ENCODE peak calls at places on chromosome 2, in five cellular contexts. One of them, this sample, is unnamed.

GRCh38 chr2:172273910-172274571 is 153.3 kb upstream of the ITGA6 start:
- DNase-seq in K562: no peak
- DNase-seq in HCT116: no peak
- DNase-seq in HepG2: no peak
- DNase-seq in GM12878: no peak
- DNase-seq in this sample: no peak

GRCh38 chr2:239187464-239188253 is 213.2 kb downstream of the HDAC4 start:
- DNase-seq in K562: no peak
- DNase-seq in HCT116: no peak
- DNase-seq in HepG2: no peak
- DNase-seq in GM12878: no peak
- DNase-seq in this sample: no peak

GRCh38 chr2:207205173-207205957 is 39.6 kb upstream of the KLF7 start:
- DNase-seq in K562: no peak
- DNase-seq in HCT116: no peak
- DNase-seq in HepG2: no peak
- DNase-seq in GM12878: no peak
- DNase-seq in this sample: no peak

GRCh38 chr2:430280-431040 is 142.6 kb upstream of the ALKAL2 start:
- DNase-seq in K562: no peak
- DNase-seq in HCT116: no peak
- DNase-seq in HepG2: no peak
- DNase-seq in GM12878: no peak
- DNase-seq in this sample: no peak

GRCh38 chr2:210553371-210553770 is 3.0 kb upstream of the CPS1 start:
- DNase-seq in K562: no peak
- DNase-seq in HCT116: no peak
- DNase-seq in HepG2: peak; percentile 62
- DNase-seq in GM12878: no peak
- DNase-seq in this sample: no peak

GRCh38 chr2:238202326-238203103 is 980 bp downstream of the ILKAP start:
- DNase-seq in K562: no peak
- DNase-seq in HCT116: no peak
- DNase-seq in HepG2: no peak
- DNase-seq in GM12878: no peak
- DNase-seq in this sample: no peak

GRCh38 chr2:100606740-100607343 is 44.0 kb downstream of the PDCL3 start:
- DNase-seq in K562: peak; percentile 52
- DNase-seq in HCT116: peak; percentile 41
- DNase-seq in HepG2: peak; percentile 52
- DNase-seq in GM12878: no peak
- DNase-seq in this sample: peak; percentile 3

GRCh38 chr2:203018181-203018580 is 3.5 kb downstream of the NBEAL1 start:
- DNase-seq in K562: no peak
- DNase-seq in HCT116: no peak
- DNase-seq in HepG2: peak; percentile 55
- DNase-seq in GM12878: peak; percentile 25
- DNase-seq in this sample: no peak

GRCh38 chr2:202460119-202460518 is 84.0 kb downstream of the BMPR2 start:
- DNase-seq in K562: no peak
- DNase-seq in HCT116: no peak
- DNase-seq in HepG2: no peak
- DNase-seq in GM12878: no peak
- DNase-seq in this sample: no peak

GRCh38 chr2:10817413-10817812 is 4.8 kb upstream of the PDIA6 start:
- DNase-seq in K562: no peak
- DNase-seq in HCT116: peak; percentile 37
- DNase-seq in HepG2: peak; percentile 54
- DNase-seq in GM12878: no peak
- DNase-seq in this sample: no peak

GRCh38 chr2:138147796-138148195 is 183.5 kb downstream of the HNMT start:
- DNase-seq in K562: no peak
- DNase-seq in HCT116: no peak
- DNase-seq in HepG2: no peak
- DNase-seq in GM12878: no peak
- DNase-seq in this sample: no peak

GRCh38 chr2:145765889-145766288 is 1246.0 kb upstream of the ZEB2 start:
- DNase-seq in K562: no peak
- DNase-seq in HCT116: no peak
- DNase-seq in HepG2: no peak
- DNase-seq in GM12878: no peak
- DNase-seq in this sample: no peak

GRCh38 chr2:100726866-100727265 is 93.1 kb upstream of the NPAS2 start:
- DNase-seq in K562: no peak
- DNase-seq in HCT116: no peak
- DNase-seq in HepG2: no peak
- DNase-seq in GM12878: no peak
- DNase-seq in this sample: no peak

GRCh38 chr2:74886811-74887210 is 52.9 kb downstream of the HK2 start:
- DNase-seq in K562: no peak
- DNase-seq in HCT116: no peak
- DNase-seq in HepG2: no peak
- DNase-seq in GM12878: no peak
- DNase-seq in this sample: no peak

GRCh38 chr2:74889159-74889558 is 55.2 kb downstream of the HK2 start:
- DNase-seq in K562: no peak
- DNase-seq in HCT116: no peak
- DNase-seq in HepG2: no peak
- DNase-seq in GM12878: no peak
- DNase-seq in this sample: no peak

GRCh38 chr2:74887961-74888670 is 54.2 kb downstream of the HK2 start:
- DNase-seq in K562: no peak
- DNase-seq in HCT116: no peak
- DNase-seq in HepG2: no peak
- DNase-seq in GM12878: no peak
- DNase-seq in this sample: no peak

GRCh38 chr2:74886251-74886650 is 52.3 kb downstream of the HK2 start:
- DNase-seq in K562: no peak
- DNase-seq in HCT116: no peak
- DNase-seq in HepG2: no peak
- DNase-seq in GM12878: no peak
- DNase-seq in this sample: no peak

GRCh38 chr2:74887445-74887951 is 53.6 kb downstream of the HK2 start:
- DNase-seq in K562: no peak
- DNase-seq in HCT116: no peak
- DNase-seq in HepG2: no peak
- DNase-seq in GM12878: no peak
- DNase-seq in this sample: no peak
- TF ChIP-seq SIN3A in K562: no peak
- TF ChIP-seq SIN3A in HCT116: no peak
- TF ChIP-seq SIN3A in HepG2: no peak
- TF ChIP-seq SIN3A in GM12878: no peak
- TF ChIP-seq SIN3A in this sample: no peak

GRCh38 chr2:23452397-23452796 is 67.4 kb downstream of the KLHL29 start:
- DNase-seq in K562: no peak
- DNase-seq in HCT116: no peak
- DNase-seq in HepG2: no peak
- DNase-seq in GM12878: peak; percentile 8
- DNase-seq in this sample: no peak
- TF ChIP-seq SIN3A in K562: no peak
- TF ChIP-seq SIN3A in HCT116: no peak
- TF ChIP-seq SIN3A in HepG2: no peak
- TF ChIP-seq SIN3A in GM12878: no peak
- TF ChIP-seq SIN3A in this sample: no peak

DNA sequence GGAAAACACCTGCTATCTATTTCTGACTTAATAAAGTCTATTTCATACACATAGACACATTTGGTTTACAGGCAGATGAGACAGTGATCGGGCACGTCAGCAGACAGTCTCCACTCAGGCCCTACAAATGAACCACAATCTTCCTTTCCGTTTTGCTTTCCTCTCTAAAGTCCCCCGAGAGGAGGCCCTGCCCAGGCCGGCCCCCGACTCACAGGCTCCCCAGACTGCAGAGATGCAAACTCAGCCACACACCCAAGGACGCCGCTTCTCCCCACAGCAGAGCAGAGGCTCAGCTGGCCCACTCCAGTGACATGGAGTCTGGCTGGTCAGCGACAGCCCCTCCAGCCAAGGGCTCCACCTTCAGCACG is 9.3 kb upstream of the MTERF4 start:
- DNase-seq in K562: no peak
- DNase-seq in HCT116: no peak
- DNase-seq in HepG2: no peak
- DNase-seq in GM12878: no peak
- DNase-seq in this sample: no peak
- TF ChIP-seq SIN3A in K562: no peak
- TF ChIP-seq SIN3A in HCT116: no peak
- TF ChIP-seq SIN3A in HepG2: no peak
- TF ChIP-seq SIN3A in GM12878: no peak
- TF ChIP-seq SIN3A in this sample: no peak

GRCh38 chr2:40164736-40165502 is 287.0 kb downstream of the SLC8A1 start:
- DNase-seq in K562: no peak
- DNase-seq in HCT116: no peak
- DNase-seq in HepG2: no peak
- DNase-seq in GM12878: no peak
- DNase-seq in this sample: no peak
- TF ChIP-seq SIN3A in K562: no peak
- TF ChIP-seq SIN3A in HCT116: no peak
- TF ChIP-seq SIN3A in HepG2: no peak
- TF ChIP-seq SIN3A in GM12878: no peak
- TF ChIP-seq SIN3A in this sample: no peak

DNA sequence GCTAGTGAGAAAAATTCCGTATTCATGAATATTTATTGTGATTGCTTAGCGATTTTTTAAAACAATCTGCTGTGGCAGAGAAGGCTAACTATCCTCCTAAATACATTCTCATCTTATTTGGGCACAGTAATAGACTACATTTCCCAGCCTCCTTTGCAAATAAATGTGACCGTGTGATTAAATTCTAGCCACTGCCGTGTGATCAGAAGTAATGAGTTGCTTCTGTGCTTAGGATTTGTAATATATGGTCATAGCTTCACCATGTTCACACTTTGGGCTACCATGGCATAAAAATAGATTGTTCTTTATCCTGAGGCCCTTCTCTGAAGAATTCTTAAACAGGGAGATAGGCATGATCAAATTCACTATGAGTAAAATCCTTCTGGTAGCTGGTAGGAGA is 179.6 kb downstream of the FAM124B start:
- DNase-seq in K562: no peak
- DNase-seq in HCT116: no peak
- DNase-seq in HepG2: no peak
- DNase-seq in GM12878: no peak
- DNase-seq in this sample: no peak
- TF ChIP-seq SIN3A in K562: no peak
- TF ChIP-seq SIN3A in HCT116: no peak
- TF ChIP-seq SIN3A in HepG2: no peak
- TF ChIP-seq SIN3A in GM12878: no peak
- TF ChIP-seq SIN3A in this sample: no peak

DNA sequence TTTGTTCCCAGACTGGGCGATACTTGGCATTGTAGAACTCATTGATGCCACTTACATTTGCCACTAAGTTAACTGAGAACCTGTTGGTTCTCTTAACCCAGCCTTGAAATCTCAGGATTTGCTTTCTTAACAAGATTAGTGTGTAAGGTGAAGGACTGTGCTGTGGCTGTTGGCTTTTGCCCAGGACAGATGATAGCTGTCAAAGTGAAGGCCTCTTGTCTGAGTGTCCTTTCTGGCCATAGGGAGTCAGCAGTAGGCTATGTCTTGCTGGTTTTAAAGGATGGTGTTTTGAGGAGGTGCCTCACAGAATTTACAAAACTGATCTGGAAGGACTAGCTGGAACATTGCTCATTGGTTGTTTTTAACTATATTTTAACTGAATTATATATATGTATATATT is 2.6 kb downstream of the DPYSL5 start:
- DNase-seq in K562: no peak
- DNase-seq in HCT116: no peak
- DNase-seq in HepG2: no peak
- DNase-seq in GM12878: no peak
- DNase-seq in this sample: no peak
- TF ChIP-seq SIN3A in K562: no peak
- TF ChIP-seq SIN3A in HCT116: no peak
- TF ChIP-seq SIN3A in HepG2: no peak
- TF ChIP-seq SIN3A in GM12878: no peak
- TF ChIP-seq SIN3A in this sample: no peak

GRCh38 chr2:231614559-231615057 is 21.9 kb downstream of the TEX44 start:
- DNase-seq in K562: no peak
- DNase-seq in HCT116: no peak
- DNase-seq in HepG2: no peak
- DNase-seq in GM12878: no peak
- DNase-seq in this sample: no peak
- TF ChIP-seq SIN3A in K562: no peak
- TF ChIP-seq SIN3A in HCT116: no peak
- TF ChIP-seq SIN3A in HepG2: no peak
- TF ChIP-seq SIN3A in GM12878: no peak
- TF ChIP-seq SIN3A in this sample: peak; percentile 19

This sample was measured in H1.